ENCODE peak calls at places on chromosomes 4 and X, in five cellular contexts. B is left cardiac atrium, S is germinal center, R is NCI-H2107, P is nephron progenitor cell. I is an unnamed sample.

GRCh38 chrX:119895843-119896326 is at the start of gene AKAP14:
- DNase-seq in S (no peak), R (no peak), P (no peak), B (no peak), I (no peak)

GRCh38 chrX:47706575-47706974 is 47.6 kb upstream of the UXT start:
- DNase-seq in P (no peak), B (no peak), S (no peak), R (no peak), I (no peak)

GRCh38 chrX:74449322-74449936 is 28.1 kb downstream of the SLC16A2 start:
- DNase-seq in B (no peak), S (no peak), R (peak), P (no peak), I (no peak)

GRCh38 chrX:76148011-76148665 is 24.7 kb upstream of the PBDC1 start:
- DNase-seq in P (no peak), R (no peak), S (no peak), B (no peak), I (no peak)

GRCh38 chr4:102541708-102542107 is 40.5 kb downstream of the NFKB1 start:
- DNase-seq in R (no peak), P (no peak), B (no peak), S (no peak), I (no peak)

GRCh38 chr4:53586121-53586816 is 5.0 kb downstream of the LNX1 start:
- DNase-seq in P (no peak), S (no peak), R (no peak), B (no peak), I (no peak)

GRCh38 chrX:134676440-134676839 is 18.2 kb upstream of the PLAC1 start:
- DNase-seq in P (no peak), B (no peak), R (no peak), S (no peak), I (no peak)

GRCh38 chr4:6910340-6910959 is 824 bp downstream of the TBC1D14 start:
- DNase-seq in R (no peak), B (no peak), P (peak), S (no peak), I (peak)

GRCh38 chr4:888029-888428 is 44.1 kb downstream of the GAK start:
- DNase-seq in P (no peak), S (no peak), B (no peak), R (no peak), I (no peak)

GRCh38 chr4:3853388-3854035 is 87.3 kb downstream of the ADRA2C start:
- DNase-seq in B (no peak), P (no peak), S (no peak), R (no peak), I (no peak)

GRCh38 chr4:105194328-105195231 is 47.9 kb downstream of the TET2 start:
- DNase-seq in B (no peak), S (no peak), R (no peak), P (no peak), I (no peak)

GRCh38 chrX:148133099-148133725 is 152.1 kb downstream of the FMR1NB start:
- DNase-seq in R (no peak), B (no peak), P (peak), S (peak), I (peak)

GRCh38 chr4:175823015-175823741 is 11.1 kb upstream of the GPM6A start:
- DNase-seq in S (no peak), R (no peak), B (no peak), P (no peak), I (no peak)

GRCh38 chr4:48141048-48141447 is 7.0 kb upstream of the TXK start:
- DNase-seq in B (no peak), S (peak), P (no peak), R (no peak), I (no peak)

GRCh38 chr4:77190053-77190452 is 33.0 kb downstream of the CCNG2 start:
- DNase-seq in S (no peak), R (no peak), P (no peak), B (no peak), I (no peak)

GRCh38 chr4:163179207-163179606 is 12.5 kb upstream of the NAF1 start:
- DNase-seq in S (no peak), P (no peak), R (no peak), B (no peak), I (no peak)

GRCh38 chr4:136012250-136012649 is 1520.0 kb downstream of the PCDH18 start:
- DNase-seq in B (no peak), S (no peak), R (no peak), P (no peak), I (no peak)

GRCh38 chr4:113607998-113608397 is 153.5 kb downstream of the CAMK2D start:
- DNase-seq in S (no peak), R (no peak), B (no peak), P (no peak), I (no peak)

I was measured in B cell.